ENCODE peak calls at places on chromosome 14, in six cellular contexts. O is left lung; I is cardiac muscle cell; P is GM23338; E is GM23248; L is CD8-positive, alpha-beta T cell. Y is an unnamed sample.
A peak's percentile ranks its signal among the peaks of the same experiment; 100 is the strongest.

GRCh38 chr14:94936411-94936892 is 166.5 kb upstream of the GSC start:
- DNase-seq in I (no peak), E (peak; percentile 77), P (peak; percentile 6), O (peak; percentile 57), L (no peak), Y (peak; percentile 85)

GRCh38 chr14:100714205-100714781 is 12.4 kb upstream of the DLK1 start:
- DNase-seq in L (no peak), I (no peak), O (no peak), E (peak; percentile 39), P (no peak), Y (no peak)

GRCh38 chr14:95515523-95516517 is 630 bp downstream of the SYNE3 start:
- DNase-seq in L (peak; percentile 76), E (peak; percentile 73), I (peak; percentile 83), O (peak; percentile 96), P (peak; percentile 78), Y (peak; percentile 90)

GRCh38 chr14:30876692-30877091 is 2.3 kb downstream of the COCH start:
- DNase-seq in L (no peak), P (no peak), O (no peak), I (no peak), E (no peak), Y (no peak)

GRCh38 chr14:62939970-62940369 is 105.3 kb downstream of the KCNH5 start:
- DNase-seq in O (no peak), L (no peak), E (no peak), P (no peak), I (no peak), Y (no peak)

GRCh38 chr14:105854600-105855245 is 328.3 kb downstream of the TMEM121 start:
- DNase-seq in I (no peak), P (no peak), E (no peak), O (peak; percentile 60), L (no peak), Y (no peak)

GRCh38 chr14:102419276-102419675 is 56.5 kb downstream of the TECPR2 start:
- DNase-seq in I (no peak), E (no peak), P (no peak), L (no peak), O (no peak), Y (peak; percentile 62)

GRCh38 chr14:103746706-103747105 is 31.1 kb downstream of the ZFYVE21 start:
- DNase-seq in O (no peak), I (no peak), L (no peak), P (no peak), E (peak; percentile 60), Y (no peak)

GRCh38 chr14:25048170-25049126 is 1.5 kb downstream of the STXBP6 start:
- DNase-seq in L (no peak), O (no peak), P (peak; percentile 30), I (no peak), E (peak; percentile 97), Y (no peak)

GRCh38 chr14:65423986-65424385 is 11.5 kb downstream of the FUT8 start:
- DNase-seq in I (no peak), O (no peak), P (no peak), L (no peak), E (no peak), Y (no peak)

GRCh38 chr14:65422093-65422834 is 9.7 kb downstream of the FUT8 start:
- DNase-seq in O (no peak), I (no peak), P (no peak), L (no peak), E (no peak), Y (no peak)

GRCh38 chr14:65424531-65424930 is 12.0 kb downstream of the FUT8 start:
- DNase-seq in I (no peak), O (no peak), L (no peak), P (no peak), E (no peak), Y (no peak)

GRCh38 chr14:65419593-65420252 is 7.2 kb downstream of the FUT8 start:
- DNase-seq in P (no peak), O (no peak), E (no peak), L (no peak), I (no peak), Y (no peak)

GRCh38 chr14:65421201-65421981 is 8.9 kb downstream of the FUT8 start:
- DNase-seq in I (no peak), L (no peak), O (no peak), E (peak; percentile 89), P (no peak), Y (no peak)
- H3K27ac ChIP-seq in I (no peak overlapping the region), L (no peak overlapping the region), O (no peak overlapping the region), E (peak overlapping the region; percentile 90), P (no peak overlapping the region), Y (no peak overlapping the region)

GRCh38 chr14:71661441-71661840 is 270.8 kb upstream of the RGS6 start:
- DNase-seq in P (no peak), L (no peak), I (no peak), E (no peak), O (no peak), Y (no peak)
- H3K27ac ChIP-seq in P (no peak overlapping the region), L (no peak overlapping the region), I (no peak overlapping the region), E (no peak overlapping the region), O (no peak overlapping the region), Y (no peak overlapping the region)

GRCh38 chr14:54845616-54846015 is 57.0 kb downstream of the GCH1 start:
- DNase-seq in E (no peak), L (no peak), P (no peak), I (no peak), O (no peak), Y (no peak)
- H3K27ac ChIP-seq in E (no peak overlapping the region), L (no peak overlapping the region), P (no peak overlapping the region), I (no peak overlapping the region), O (no peak overlapping the region), Y (no peak overlapping the region)

DNA sequence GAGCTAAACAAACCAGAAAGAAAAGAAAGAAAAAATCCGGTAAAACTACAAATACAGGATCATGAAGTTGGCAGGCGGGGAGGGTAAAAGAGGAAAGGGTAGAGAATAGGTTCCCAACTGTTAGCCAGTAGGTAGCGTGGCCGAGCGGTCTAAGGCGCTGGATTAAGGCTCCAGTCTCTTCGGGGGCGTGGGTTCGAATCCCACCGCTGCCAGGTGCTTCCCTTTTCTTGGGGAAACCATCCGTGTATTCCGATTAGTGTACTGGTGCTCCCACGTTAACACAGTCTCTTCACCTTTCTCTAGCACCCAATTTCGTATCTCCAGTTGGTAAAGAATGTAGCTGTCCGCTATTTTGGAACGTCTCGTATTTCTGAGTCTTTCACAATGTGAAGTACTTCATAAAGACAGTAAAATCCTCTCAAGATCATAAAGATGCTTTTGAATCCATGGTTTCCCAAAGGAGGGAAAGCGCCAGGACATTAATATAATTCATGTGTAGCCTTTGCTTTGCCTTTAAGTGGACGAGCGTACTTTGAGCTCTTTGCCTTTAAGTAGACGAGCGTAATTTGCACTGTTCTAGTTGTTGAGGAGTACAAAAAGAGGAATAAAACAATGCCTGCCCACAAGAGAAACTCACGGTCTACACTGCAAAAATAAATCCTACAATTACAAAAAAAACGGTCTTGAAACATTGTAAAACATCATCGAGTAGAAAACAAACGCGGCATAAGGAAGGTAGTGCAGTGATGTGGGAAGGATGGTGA is 19.0 kb upstream of the RNASE12 start:
- DNase-seq in E (peak; percentile 78), I (peak; percentile 69), L (peak; percentile 50), P (peak; percentile 86), O (peak; percentile 86), Y (peak; percentile 92)
- H3K27ac ChIP-seq in E (peak overlapping the region; percentile 22), I (no peak overlapping the region), L (peak overlapping the region; percentile 21), P (no peak overlapping the region), O (peak overlapping the region; percentile 57), Y (no peak overlapping the region)

Y was measured in aorta.